ENCODE peak calls at places on chromosome 3, in five cellular contexts. D is HEK293T, P is HepG2, B is GM12878, H is H1. F is an unnamed sample.

GRCh38 chr3:168581718-168582332 is 486.1 kb upstream of the GOLIM4 start:
- DNase-seq in D (no peak), P (no peak), B (no peak), H (no peak), F (no peak)

GRCh38 chr3:160879859-160880258 is 123.8 kb downstream of the PPM1L start:
- DNase-seq in D (no peak), P (no peak), B (no peak), H (no peak), F (no peak)

GRCh38 chr3:194069421-194070219 is 66.3 kb upstream of the HES1 start:
- DNase-seq in D (no peak), P (peak; percentile 74), B (no peak), H (no peak), F (no peak)

GRCh38 chr3:99902091-99902490 is 84.4 kb downstream of the CMSS1 start:
- DNase-seq in D (no peak), P (no peak), B (no peak), H (no peak), F (no peak)

GRCh38 chr3:82816086-82816485 is 1054.6 kb upstream of the GBE1 start:
- DNase-seq in D (no peak), P (no peak), B (no peak), H (no peak), F (no peak)

GRCh38 chr3:101381809-101382208 is 61.4 kb upstream of the IMPG2 start:
- DNase-seq in D (peak; percentile 47), P (peak; percentile 23), B (no peak), H (no peak), F (no peak)

GRCh38 chr3:3177861-3178497 is 1.5 kb downstream of the CRBN start:
- DNase-seq in D (no peak), P (peak; percentile 14), B (no peak), H (no peak), F (no peak)

GRCh38 chr3:131543714-131544113 is 40.9 kb upstream of the MRPL3 start:
- DNase-seq in D (no peak), P (no peak), B (no peak), H (no peak), F (no peak)

DNA sequence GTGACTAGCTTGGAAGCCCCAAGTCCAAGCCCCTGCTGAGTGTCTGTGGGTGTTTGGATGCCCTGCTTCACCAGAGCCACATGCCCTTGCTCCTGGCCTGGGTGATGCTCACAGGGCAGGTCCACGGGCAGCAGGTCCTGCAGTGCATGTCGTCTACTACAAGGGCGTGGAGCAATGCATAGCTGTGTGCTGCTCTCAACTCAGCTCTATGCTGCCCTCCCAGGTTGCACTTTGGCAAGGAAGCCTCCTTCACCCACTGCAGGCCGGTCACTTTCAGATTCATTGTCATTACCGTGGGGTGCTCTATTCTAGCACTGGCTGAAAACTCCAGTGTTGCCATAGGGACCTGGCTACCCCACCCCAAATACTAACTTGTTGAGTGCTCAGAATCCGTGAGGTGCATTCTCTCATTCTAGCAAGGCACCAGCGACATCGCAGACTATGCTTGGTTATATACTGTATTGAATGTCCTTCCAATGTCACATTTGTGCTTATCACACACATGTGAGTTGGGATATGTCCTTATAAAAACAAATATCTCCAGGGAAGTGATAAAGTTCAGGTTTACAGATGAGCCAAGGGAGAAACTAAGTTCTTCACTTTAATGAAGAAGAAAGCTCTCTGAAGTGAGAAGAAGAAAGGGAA is 51.8 kb downstream of the GRAMD1C start:
- DNase-seq in D (peak; percentile 8), P (peak; percentile 20), B (no peak), H (no peak), F (no peak)
- TF ChIP-seq SUZ12 in D (no peak), P (no peak), B (no peak), H (no peak), F (no peak)

GRCh38 chr3:73353661-73354217 is 271.0 kb downstream of the PDZRN3 start:
- DNase-seq in D (no peak), P (no peak), B (no peak), H (no peak), F (no peak)

GRCh38 chr3:73352841-73353493 is 271.8 kb downstream of the PDZRN3 start:
- DNase-seq in D (no peak), P (no peak), B (no peak), H (no peak), F (no peak)

GRCh38 chr3:73349657-73350056 is 275.1 kb downstream of the PDZRN3 start:
- DNase-seq in D (no peak), P (no peak), B (no peak), H (no peak), F (no peak)

GRCh38 chr3:73350988-73351387 is 273.8 kb downstream of the PDZRN3 start:
- DNase-seq in D (no peak), P (no peak), B (no peak), H (no peak), F (no peak)

DNA sequence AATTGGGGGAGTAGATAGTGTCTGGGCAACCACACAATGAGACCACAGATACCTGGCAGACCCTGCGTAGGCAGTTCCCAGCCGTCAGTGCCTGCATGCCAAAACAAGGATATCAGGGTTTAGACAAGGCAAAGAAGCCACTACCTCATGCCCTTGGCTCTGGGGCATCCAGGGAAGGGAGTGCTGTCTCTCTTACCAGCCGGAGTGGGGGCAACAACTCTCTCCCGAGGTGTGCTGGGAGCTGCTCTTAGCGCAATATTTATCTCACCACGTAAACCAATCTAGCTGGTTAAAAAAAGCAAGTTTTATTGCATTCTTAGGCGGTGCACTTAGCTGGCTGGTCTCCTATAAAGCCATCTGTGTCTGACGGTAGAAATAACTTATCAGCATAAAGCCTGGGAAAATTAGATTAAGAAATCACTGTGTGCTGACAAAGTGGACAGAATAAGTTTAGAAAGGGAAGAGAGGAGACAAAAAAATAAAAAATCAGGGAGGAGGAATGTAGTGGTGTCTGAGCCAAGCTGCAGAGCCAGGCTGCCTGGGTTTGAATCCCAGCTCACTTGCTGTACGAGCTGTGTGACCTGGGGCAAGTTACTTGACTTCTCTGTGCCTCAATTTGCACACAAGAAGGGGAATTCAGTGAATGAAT is 273.2 kb downstream of the PDZRN3 start:
- DNase-seq in D (no peak), P (no peak), B (no peak), H (no peak), F (no peak)
- TF ChIP-seq SUZ12 in D (no peak), P (no peak), B (no peak), H (no peak), F (no peak)

GRCh38 chr3:71497367-71497925 is 86.1 kb downstream of the FOXP1 start:
- DNase-seq in D (no peak), P (peak; percentile 31), B (no peak), H (peak; percentile 23), F (peak; percentile 44)
- TF ChIP-seq SUZ12 in D (no peak), P (no peak), B (no peak), H (no peak), F (no peak)

GRCh38 chr3:172170841-172171240 is 131.5 kb downstream of the FNDC3B start:
- DNase-seq in D (no peak), P (no peak), B (no peak), H (no peak), F (no peak)

GRCh38 chr3:172174396-172175253 is 135.2 kb downstream of the FNDC3B start:
- DNase-seq in D (no peak), P (no peak), B (no peak), H (no peak), F (no peak)

GRCh38 chr3:172170310-172170709 is 130.9 kb downstream of the FNDC3B start:
- DNase-seq in D (no peak), P (no peak), B (no peak), H (no peak), F (no peak)

GRCh38 chr3:172173316-172174271 is 134.2 kb downstream of the FNDC3B start:
- DNase-seq in D (no peak), P (no peak), B (no peak), H (no peak), F (no peak)

GRCh38 chr3:172171396-172172075 is 132.2 kb downstream of the FNDC3B start:
- DNase-seq in D (no peak), P (no peak), B (no peak), H (no peak), F (no peak)
- TF ChIP-seq SUZ12 in D (no peak), P (no peak), B (no peak), H (no peak), F (no peak)

DNA sequence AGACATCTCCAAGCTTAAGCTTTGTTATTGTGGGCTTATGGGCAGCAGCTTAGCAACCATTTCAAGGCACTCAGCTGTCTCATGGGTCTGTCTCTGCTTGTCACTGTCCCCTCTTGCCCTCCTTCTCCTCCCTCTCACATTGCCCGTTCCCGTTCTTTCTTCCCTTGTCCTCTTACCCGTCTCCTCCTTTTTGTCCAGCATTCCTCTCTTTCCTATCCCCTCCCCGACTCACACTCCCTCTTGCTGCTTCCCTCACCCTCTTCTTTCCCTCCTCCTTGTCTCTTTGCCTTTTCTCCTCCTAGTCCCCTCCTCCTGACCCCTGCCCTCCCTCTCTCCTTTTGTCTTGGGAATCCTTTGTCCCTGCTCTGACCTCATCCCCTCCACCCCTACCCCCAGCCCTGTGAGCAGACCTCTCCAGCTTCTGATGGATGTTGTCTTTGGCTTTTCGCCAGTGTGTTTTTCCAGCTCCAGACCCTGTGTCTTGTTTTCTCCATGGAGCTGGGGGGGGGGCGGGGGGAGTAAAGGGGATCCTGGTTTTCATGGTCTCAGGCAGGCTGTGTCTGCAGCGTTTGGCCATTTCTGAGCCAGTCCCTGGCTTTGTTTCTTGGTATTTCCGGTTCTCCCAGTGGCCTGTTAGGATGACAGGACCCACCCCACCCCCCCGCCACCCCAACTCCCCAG is 47.9 kb upstream of the TRAK1 start:
- DNase-seq in D (peak; percentile 55), P (peak; percentile 87), B (no peak), H (no peak), F (peak; percentile 92)
- TF ChIP-seq SUZ12 in D (no peak), P (no peak), B (no peak), H (no peak), F (no peak)